ENCODE peak calls at places on chromosomes 3 and 15, in six cellular contexts. Q, Y, P, W, R and U are unnamed samples.

GRCh38 chr15:81548350-81549116 is 174.5 kb upstream of the TMC3 start:
- DNase-seq in Q (no peak), Y (no peak), P (no peak), W (no peak), R (no peak), U (no peak)

GRCh38 chr15:41796457-41796856 is 22.2 kb downstream of the MAPKBP1 start:
- DNase-seq in Q (no peak), Y (no peak), P (no peak), W (no peak), R (no peak), U (no peak)

GRCh38 chr3:143168518-143169192 is 49.1 kb downstream of the CHST2 start:
- DNase-seq in Q (no peak), Y (no peak), P (peak), W (no peak), R (no peak), U (no peak)

GRCh38 chr15:67125589-67126502 is 60.4 kb downstream of the SMAD3 start:
- DNase-seq in Q (no peak), Y (peak), P (peak), W (no peak), R (peak), U (peak)

GRCh38 chr15:72116680-72117447 is 1.1 kb downstream of the MYO9A start:
- DNase-seq in Q (no peak), Y (peak), P (peak), W (no peak), R (no peak), U (no peak)

GRCh38 chr3:136583823-136584222 is 168.4 kb downstream of the STAG1 start:
- DNase-seq in Q (no peak), Y (no peak), P (no peak), W (no peak), R (no peak), U (no peak)

GRCh38 chr15:40241305-40242215 is 2.7 kb downstream of the PAK6 start:
- DNase-seq in Q (no peak), Y (no peak), P (no peak), W (no peak), R (peak), U (no peak)

GRCh38 chr3:127691494-127691893 is 18.7 kb downstream of the ABTB1 start:
- DNase-seq in Q (no peak), Y (peak), P (no peak), W (no peak), R (peak), U (no peak)

GRCh38 chr3:189148090-189148507 is 23.7 kb upstream of the TPRG1 start:
- DNase-seq in Q (peak), Y (peak), P (peak), W (peak), R (peak), U (no peak)

GRCh38 chr3:67876261-67876660 is 221.8 kb upstream of the SUCLG2 start:
- DNase-seq in Q (no peak), Y (no peak), P (no peak), W (no peak), R (no peak), U (no peak)

GRCh38 chr3:108283006-108283405 is 13.3 kb upstream of the HHLA2 start:
- DNase-seq in Q (no peak), Y (no peak), P (no peak), W (no peak), R (no peak), U (no peak)

GRCh38 chr3:65758871-65759598 is 279.7 kb downstream of the MAGI1 start:
- DNase-seq in Q (no peak), Y (no peak), P (no peak), W (no peak), R (no peak), U (no peak)

GRCh38 chr15:65873271-65873670 is 4.0 kb downstream of the RAB11A start:
- DNase-seq in Q (no peak), Y (no peak), P (no peak), W (no peak), R (no peak), U (no peak)

GRCh38 chr15:35713733-35714132 is 167.8 kb upstream of the DPH6 start:
- DNase-seq in Q (no peak), Y (no peak), P (no peak), W (no peak), R (no peak), U (no peak)

GRCh38 chr15:77738038-77738370 is 105.3 kb upstream of the LINGO1 start:
- DNase-seq in Q (no peak), Y (no peak), P (no peak), W (no peak), R (no peak), U (no peak)